ENCODE peak calls at places on chromosomes 2 and 18, in five cellular contexts. H, T, B, R and Y are unnamed samples.

GRCh38 chr2:40348038-40348437 is 103.9 kb downstream of the SLC8A1 start:
- DNase-seq in R (no peak), H (no peak), T (no peak), B (no peak), Y (no peak)

GRCh38 chr2:120503206-120503792 is 157.4 kb downstream of the INHBB start:
- DNase-seq in R (no peak), B (no peak), T (no peak), H (no peak), Y (no peak)

GRCh38 chr2:127455566-127456493 is 37.6 kb downstream of the PROC start:
- DNase-seq in R (no peak), B (no peak), H (no peak), T (no peak), Y (no peak)

GRCh38 chr18:14221689-14222088 is 89.5 kb upstream of the ZNF519 start:
- DNase-seq in H (no peak), B (no peak), R (no peak), T (no peak), Y (no peak)

GRCh38 chr2:27306657-27307544 is 1.3 kb downstream of the UCN start:
- DNase-seq in T (peak; percentile 19), B (no peak), R (no peak), H (peak; percentile 11), Y (peak; percentile 11)

GRCh38 chr2:230589497-230590015 is 123.1 kb upstream of the CAB39 start:
- DNase-seq in B (no peak), T (no peak), H (no peak), R (no peak), Y (no peak)

GRCh38 chr18:28766721-28767120 is 589.8 kb upstream of the CDH2 start:
- DNase-seq in H (no peak), T (no peak), R (no peak), B (no peak), Y (peak; percentile 15)

GRCh38 chr18:79855147-79855910 is 57.6 kb downstream of the KCNG2 start:
- DNase-seq in B (peak; percentile 52), R (no peak), T (no peak), H (no peak), Y (no peak)

GRCh38 chr18:76459687-76460350 is 35.2 kb downstream of the ZNF516 start:
- DNase-seq in R (no peak), B (peak; percentile 66), T (no peak), H (no peak), Y (peak; percentile 98)

GRCh38 chr2:182360012-182360662 is 66.7 kb downstream of the PDE1A start:
- DNase-seq in H (no peak), B (no peak), R (no peak), T (no peak), Y (peak; percentile 45)

GRCh38 chr2:119674711-119675500 is 4.1 kb upstream of the TMEM177 start:
- DNase-seq in R (no peak), T (no peak), B (no peak), H (no peak), Y (no peak)